ENCODE peak calls at places on chromosomes 7 and 10, in six cellular contexts. One of them, this sample, is unnamed.

GRCh38 chr7:15557186-15557585 is 4.6 kb downstream of the AGMO start:
- DNase-seq in mammary epithelial cell: no peak
- DNase-seq in AG04449: no peak
- DNase-seq in colonic mucosa: no peak
- DNase-seq in EL: no peak
- DNase-seq in H54: no peak
- DNase-seq in this sample: no peak

GRCh38 chr10:15898046-15898445 is 37.7 kb upstream of the MINDY3 start:
- DNase-seq in EL: peak
- DNase-seq in mammary epithelial cell: peak
- DNase-seq in H54: peak
- DNase-seq in AG04449: no peak
- DNase-seq in colonic mucosa: no peak
- DNase-seq in this sample: no peak

GRCh38 chr10:22988581-22989360 is 60.9 kb downstream of the ARMC3 start:
- DNase-seq in H54: no peak
- DNase-seq in colonic mucosa: peak
- DNase-seq in AG04449: no peak
- DNase-seq in mammary epithelial cell: peak
- DNase-seq in EL: peak
- DNase-seq in this sample: peak

GRCh38 chr7:85564861-85565630 is 378.2 kb upstream of the SEMA3D start:
- DNase-seq in EL: peak
- DNase-seq in colonic mucosa: no peak
- DNase-seq in mammary epithelial cell: peak
- DNase-seq in AG04449: no peak
- DNase-seq in H54: no peak
- DNase-seq in this sample: no peak

GRCh38 chr10:33133557-33133956 is 175.5 kb upstream of the ITGB1 start:
- DNase-seq in H54: no peak
- DNase-seq in EL: peak
- DNase-seq in mammary epithelial cell: peak
- DNase-seq in colonic mucosa: no peak
- DNase-seq in AG04449: no peak
- DNase-seq in this sample: no peak

GRCh38 chr10:13936826-13937225 is 350.1 kb downstream of the PRPF18 start:
- DNase-seq in EL: no peak
- DNase-seq in mammary epithelial cell: no peak
- DNase-seq in AG04449: no peak
- DNase-seq in colonic mucosa: no peak
- DNase-seq in H54: no peak
- DNase-seq in this sample: no peak

GRCh38 chr7:120729300-120729699 is 128.6 kb downstream of the TSPAN12 start:
- DNase-seq in H54: no peak
- DNase-seq in mammary epithelial cell: no peak
- DNase-seq in colonic mucosa: no peak
- DNase-seq in EL: no peak
- DNase-seq in AG04449: no peak
- DNase-seq in this sample: no peak

GRCh38 chr10:73967022-73967429 is 30.9 kb upstream of the VCL start:
- DNase-seq in H54: no peak
- DNase-seq in EL: peak
- DNase-seq in mammary epithelial cell: no peak
- DNase-seq in AG04449: no peak
- DNase-seq in colonic mucosa: no peak
- DNase-seq in this sample: no peak

GRCh38 chr7:12809476-12809875 is 122.0 kb downstream of the ARL4A start:
- DNase-seq in mammary epithelial cell: peak
- DNase-seq in colonic mucosa: no peak
- DNase-seq in H54: no peak
- DNase-seq in AG04449: no peak
- DNase-seq in EL: no peak
- DNase-seq in this sample: no peak

GRCh38 chr10:2633630-2634029 is 433.7 kb upstream of the PFKP start:
- DNase-seq in mammary epithelial cell: no peak
- DNase-seq in H54: no peak
- DNase-seq in AG04449: no peak
- DNase-seq in colonic mucosa: no peak
- DNase-seq in EL: no peak
- DNase-seq in this sample: no peak

GRCh38 chr7:140653319-140654108 is 12.9 kb upstream of the DENND2A start:
- DNase-seq in colonic mucosa: peak
- DNase-seq in EL: peak
- DNase-seq in AG04449: no peak
- DNase-seq in mammary epithelial cell: peak
- DNase-seq in H54: peak
- DNase-seq in this sample: no peak

GRCh38 chr7:74214816-74215630 is 5.2 kb downstream of the LAT2 start:
- DNase-seq in H54: no peak
- DNase-seq in mammary epithelial cell: no peak
- DNase-seq in EL: no peak
- DNase-seq in AG04449: no peak
- DNase-seq in colonic mucosa: no peak
- DNase-seq in this sample: no peak

GRCh38 chr7:73823257-73823656 is 7.5 kb upstream of the CLDN4 start:
- DNase-seq in H54: no peak
- DNase-seq in AG04449: no peak
- DNase-seq in colonic mucosa: no peak
- DNase-seq in mammary epithelial cell: no peak
- DNase-seq in EL: no peak
- DNase-seq in this sample: no peak

GRCh38 chr10:72316748-72317435 is 37.8 kb downstream of the DNAJB12 start:
- DNase-seq in mammary epithelial cell: no peak
- DNase-seq in AG04449: no peak
- DNase-seq in EL: no peak
- DNase-seq in H54: no peak
- DNase-seq in colonic mucosa: peak
- DNase-seq in this sample: no peak

GRCh38 chr7:25240340-25240739 is 12.1 kb upstream of the NPVF start:
- DNase-seq in mammary epithelial cell: no peak
- DNase-seq in H54: no peak
- DNase-seq in colonic mucosa: no peak
- DNase-seq in EL: no peak
- DNase-seq in AG04449: no peak
- DNase-seq in this sample: no peak

GRCh38 chr7:156668130-156668741 is 27.7 kb downstream of the RNF32 start:
- DNase-seq in mammary epithelial cell: peak
- DNase-seq in colonic mucosa: peak
- DNase-seq in H54: no peak
- DNase-seq in AG04449: no peak
- DNase-seq in EL: no peak
- DNase-seq in this sample: no peak